ENCODE peak calls at places on chromosomes 2 and 18, in nine cellular contexts. One of them, this sample, is unnamed.

GRCh38 chr2:113977060-113977659 is 87.3 kb downstream of the ACTR3 start:
- DNase-seq in GM12865: no peak
- DNase-seq in WERI-Rb-1: no peak
- DNase-seq in GOT3: no peak
- DNase-seq in lower lobe of right lung: no peak
- DNase-seq in HS-5: no peak
- DNase-seq in activated T-helper 1 cell treated with anti-CD3 and anti-CD28 coated beads, Interleukin-12 subunit alpha, Interleukin-12 subunit beta, Interleukin-2, Interleukin-4 antibody, amounts not matched to agents 30 ng/mL and 10 ng/mL and 1 ng/mL, durations not matched to agents 14 hours and 24 hours and 36 hours: no peak
- DNase-seq in dermis microvascular lymphatic vessel endothelial cell: no peak
- DNase-seq in neural crest cell: no peak
- DNase-seq in this sample: no peak

GRCh38 chr2:217954051-217954450 is 48.7 kb downstream of the TNS1 start:
- DNase-seq in HS-5: no peak
- DNase-seq in neural crest cell: no peak
- DNase-seq in WERI-Rb-1: no peak
- DNase-seq in dermis microvascular lymphatic vessel endothelial cell: no peak
- DNase-seq in activated T-helper 1 cell treated with anti-CD3 and anti-CD28 coated beads, Interleukin-12 subunit alpha, Interleukin-12 subunit beta, Interleukin-2, Interleukin-4 antibody, amounts not matched to agents 30 ng/mL and 10 ng/mL and 1 ng/mL, durations not matched to agents 14 hours and 24 hours and 36 hours: no peak
- DNase-seq in GOT3: no peak
- DNase-seq in GM12865: no peak
- DNase-seq in lower lobe of right lung: peak
- DNase-seq in this sample: no peak

GRCh38 chr2:23629417-23630110 is 244.6 kb downstream of the KLHL29 start:
- DNase-seq in activated T-helper 1 cell treated with anti-CD3 and anti-CD28 coated beads, Interleukin-12 subunit alpha, Interleukin-12 subunit beta, Interleukin-2, Interleukin-4 antibody, amounts not matched to agents 30 ng/mL and 10 ng/mL and 1 ng/mL, durations not matched to agents 14 hours and 24 hours and 36 hours: no peak
- DNase-seq in GM12865: no peak
- DNase-seq in WERI-Rb-1: no peak
- DNase-seq in neural crest cell: no peak
- DNase-seq in lower lobe of right lung: peak
- DNase-seq in HS-5: no peak
- DNase-seq in dermis microvascular lymphatic vessel endothelial cell: no peak
- DNase-seq in GOT3: no peak
- DNase-seq in this sample: no peak

GRCh38 chr2:175687465-175687864 is 314.6 kb downstream of the LNPK start:
- DNase-seq in activated T-helper 1 cell treated with anti-CD3 and anti-CD28 coated beads, Interleukin-12 subunit alpha, Interleukin-12 subunit beta, Interleukin-2, Interleukin-4 antibody, amounts not matched to agents 30 ng/mL and 10 ng/mL and 1 ng/mL, durations not matched to agents 14 hours and 24 hours and 36 hours: no peak
- DNase-seq in neural crest cell: no peak
- DNase-seq in GM12865: no peak
- DNase-seq in lower lobe of right lung: no peak
- DNase-seq in HS-5: no peak
- DNase-seq in dermis microvascular lymphatic vessel endothelial cell: no peak
- DNase-seq in WERI-Rb-1: no peak
- DNase-seq in GOT3: no peak
- DNase-seq in this sample: no peak

GRCh38 chr2:239305222-239305575 is 95.6 kb downstream of the HDAC4 start:
- DNase-seq in neural crest cell: no peak
- DNase-seq in lower lobe of right lung: no peak
- DNase-seq in dermis microvascular lymphatic vessel endothelial cell: no peak
- DNase-seq in WERI-Rb-1: no peak
- DNase-seq in activated T-helper 1 cell treated with anti-CD3 and anti-CD28 coated beads, Interleukin-12 subunit alpha, Interleukin-12 subunit beta, Interleukin-2, Interleukin-4 antibody, amounts not matched to agents 30 ng/mL and 10 ng/mL and 1 ng/mL, durations not matched to agents 14 hours and 24 hours and 36 hours: no peak
- DNase-seq in HS-5: no peak
- DNase-seq in GM12865: no peak
- DNase-seq in GOT3: no peak
- DNase-seq in this sample: no peak

GRCh38 chr18:32049393-32050161 is 31.0 kb downstream of the RNF125 start:
- DNase-seq in neural crest cell: no peak
- DNase-seq in activated T-helper 1 cell treated with anti-CD3 and anti-CD28 coated beads, Interleukin-12 subunit alpha, Interleukin-12 subunit beta, Interleukin-2, Interleukin-4 antibody, amounts not matched to agents 30 ng/mL and 10 ng/mL and 1 ng/mL, durations not matched to agents 14 hours and 24 hours and 36 hours: no peak
- DNase-seq in dermis microvascular lymphatic vessel endothelial cell: no peak
- DNase-seq in GOT3: no peak
- DNase-seq in lower lobe of right lung: peak
- DNase-seq in GM12865: peak
- DNase-seq in WERI-Rb-1: no peak
- DNase-seq in HS-5: peak
- DNase-seq in this sample: no peak

GRCh38 chr2:96802281-96802595 is 13.8 kb upstream of the CNNM3 start:
- DNase-seq in dermis microvascular lymphatic vessel endothelial cell: no peak
- DNase-seq in neural crest cell: no peak
- DNase-seq in GOT3: no peak
- DNase-seq in activated T-helper 1 cell treated with anti-CD3 and anti-CD28 coated beads, Interleukin-12 subunit alpha, Interleukin-12 subunit beta, Interleukin-2, Interleukin-4 antibody, amounts not matched to agents 30 ng/mL and 10 ng/mL and 1 ng/mL, durations not matched to agents 14 hours and 24 hours and 36 hours: no peak
- DNase-seq in HS-5: no peak
- DNase-seq in GM12865: peak
- DNase-seq in WERI-Rb-1: no peak
- DNase-seq in lower lobe of right lung: peak
- DNase-seq in this sample: no peak

GRCh38 chr18:70372450-70373061 is 83.7 kb downstream of the SOCS6 start:
- DNase-seq in GOT3: no peak
- DNase-seq in dermis microvascular lymphatic vessel endothelial cell: no peak
- DNase-seq in HS-5: no peak
- DNase-seq in activated T-helper 1 cell treated with anti-CD3 and anti-CD28 coated beads, Interleukin-12 subunit alpha, Interleukin-12 subunit beta, Interleukin-2, Interleukin-4 antibody, amounts not matched to agents 30 ng/mL and 10 ng/mL and 1 ng/mL, durations not matched to agents 14 hours and 24 hours and 36 hours: no peak
- DNase-seq in neural crest cell: no peak
- DNase-seq in lower lobe of right lung: no peak
- DNase-seq in WERI-Rb-1: no peak
- DNase-seq in GM12865: no peak
- DNase-seq in this sample: no peak

GRCh38 chr2:99171377-99172140 is 9.3 kb downstream of the MITD1 start:
- DNase-seq in WERI-Rb-1: no peak
- DNase-seq in GM12865: no peak
- DNase-seq in activated T-helper 1 cell treated with anti-CD3 and anti-CD28 coated beads, Interleukin-12 subunit alpha, Interleukin-12 subunit beta, Interleukin-2, Interleukin-4 antibody, amounts not matched to agents 30 ng/mL and 10 ng/mL and 1 ng/mL, durations not matched to agents 14 hours and 24 hours and 36 hours: no peak
- DNase-seq in lower lobe of right lung: no peak
- DNase-seq in neural crest cell: no peak
- DNase-seq in dermis microvascular lymphatic vessel endothelial cell: no peak
- DNase-seq in HS-5: no peak
- DNase-seq in GOT3: no peak
- DNase-seq in this sample: no peak

This sample was measured in WTC11.